ENCODE peak calls at places on chromosome 21, in ten cellular contexts. D is GM06990, I is ovary, Y is heart left ventricle, T is fibroblast of mammary gland, E is fibroblast of lung, S is ascending aorta, W is right atrium auricular region, O is H1, C is bronchial epithelial cell. H is an unnamed sample.

GRCh38 chr21:34537838-34538237 is 25.8 kb upstream of the KCNE1 start:
- DNase-seq in I (no peak), D (no peak), C (no peak), Y (no peak), T (no peak), S (no peak), E (no peak), O (no peak), W (no peak), H (no peak)

GRCh38 chr21:33478858-33479678 is 706 bp downstream of the TMEM50B start:
- DNase-seq in D (peak), E (peak), O (peak), S (no peak), Y (peak), W (no peak), T (peak), C (peak), I (peak), H (peak)

GRCh38 chr21:25496825-25497482 is 110.3 kb downstream of the MRPL39 start:
- DNase-seq in S (no peak), E (peak), C (no peak), D (peak), Y (no peak), O (no peak), W (no peak), T (peak), I (no peak), H (no peak)

GRCh38 chr21:28633803-28634572 is 358.7 kb downstream of the LTN1 start:
- DNase-seq in W (peak), D (no peak), O (no peak), C (peak), S (peak), Y (peak), T (peak), I (no peak), E (peak), H (peak)

GRCh38 chr21:36155603-36156338 is 853 bp upstream of the DOP1B start:
- DNase-seq in S (no peak), Y (peak), O (peak), D (no peak), E (no peak), T (no peak), I (peak), C (peak), W (no peak), H (no peak)

GRCh38 chr21:27213328-27213727 is 246.4 kb upstream of the ADAMTS5 start:
- DNase-seq in S (no peak), C (peak), W (no peak), I (no peak), E (no peak), T (peak), D (no peak), O (no peak), Y (no peak), H (peak)

GRCh38 chr21:35342440-35342839 is 293.3 kb upstream of the RUNX1 start:
- DNase-seq in T (no peak), C (peak), W (no peak), Y (no peak), I (no peak), S (no peak), D (peak), E (no peak), O (no peak), H (no peak)

GRCh38 chr21:21114456-21114855 is 116.2 kb downstream of the NCAM2 start:
- DNase-seq in O (no peak), D (no peak), E (no peak), S (no peak), C (no peak), T (no peak), W (no peak), Y (no peak), I (no peak), H (no peak)

GRCh38 chr21:42636535-42636914 is 16.9 kb upstream of the PDE9A start:
- DNase-seq in S (no peak), E (peak), Y (no peak), T (peak), O (no peak), W (no peak), D (no peak), C (peak), I (no peak), H (peak)

GRCh38 chr21:39728341-39728740 is 16.6 kb upstream of the IGSF5 start:
- DNase-seq in W (no peak), T (no peak), O (no peak), D (no peak), I (no peak), E (no peak), Y (no peak), S (peak), C (no peak), H (no peak)

GRCh38 chr21:35273331-35273730 is 224.2 kb upstream of the RUNX1 start:
- DNase-seq in D (no peak), C (peak), E (no peak), W (no peak), Y (no peak), S (no peak), O (no peak), I (no peak), T (no peak), H (no peak)

GRCh38 chr21:36162631-36163030 is 6.0 kb downstream of the DOP1B start:
- DNase-seq in W (no peak), O (no peak), Y (no peak), S (no peak), E (no peak), I (no peak), C (no peak), T (no peak), D (no peak), H (no peak)

GRCh38 chr21:35142036-35142825 is 93.1 kb upstream of the RUNX1 start:
- DNase-seq in I (no peak), W (no peak), S (no peak), C (no peak), T (no peak), O (no peak), Y (no peak), D (no peak), E (peak), H (no peak)

GRCh38 chr21:38902608-38903445 is 97.1 kb downstream of the ETS2 start:
- DNase-seq in S (no peak), W (no peak), D (no peak), I (no peak), E (peak), T (no peak), Y (no peak), C (peak), O (no peak), H (no peak)

GRCh38 chr21:17726047-17726446 is 93.1 kb downstream of the C21orf91 start:
- DNase-seq in W (no peak), D (no peak), T (peak), C (peak), E (no peak), O (no peak), Y (no peak), I (no peak), S (no peak), H (peak)

GRCh38 chr21:46295996-46296752 is 10.0 kb downstream of the YBEY start:
- DNase-seq in W (peak), S (peak), Y (peak), T (peak), D (no peak), O (peak), I (peak), C (no peak), E (peak), H (peak)
- H3K4me3 ChIP-seq in W (no peak), S (no peak), Y (peak), T (no peak), D (no peak), O (no peak), I (no peak), C (no peak), E (no peak), H (no peak)

GRCh38 chr21:23016617-23017016 is 2018.4 kb downstream of the NCAM2 start:
- DNase-seq in W (no peak), T (no peak), E (no peak), D (no peak), S (no peak), O (no peak), Y (no peak), I (no peak), C (no peak), H (peak)
- TF ChIP-seq CTCF in W (no peak), T (no peak), E (no peak), D (no peak), S (no peak), O (peak), Y (no peak), I (no peak), C (no peak), H (peak)

GRCh38 chr21:45210461-45210983 is 77.2 kb downstream of the POFUT2 start:
- DNase-seq in W (no peak), T (no peak), Y (no peak), O (no peak), S (no peak), I (no peak), D (no peak), E (no peak), C (no peak), H (no peak)

GRCh38 chr21:45209685-45210284 is 77.9 kb downstream of the POFUT2 start:
- DNase-seq in I (no peak), W (no peak), O (no peak), D (peak), C (no peak), S (peak), T (no peak), E (no peak), Y (no peak), H (no peak)

GRCh38 chr21:45208627-45208951 is 79.1 kb downstream of the POFUT2 start:
- DNase-seq in I (no peak), W (no peak), S (no peak), C (no peak), T (peak), Y (no peak), O (no peak), D (no peak), E (peak), H (peak)

GRCh38 chr21:45207839-45208626 is 79.7 kb downstream of the POFUT2 start:
- DNase-seq in O (no peak), E (no peak), Y (no peak), C (no peak), T (no peak), D (no peak), W (no peak), S (no peak), I (no peak), H (no peak)

DNA sequence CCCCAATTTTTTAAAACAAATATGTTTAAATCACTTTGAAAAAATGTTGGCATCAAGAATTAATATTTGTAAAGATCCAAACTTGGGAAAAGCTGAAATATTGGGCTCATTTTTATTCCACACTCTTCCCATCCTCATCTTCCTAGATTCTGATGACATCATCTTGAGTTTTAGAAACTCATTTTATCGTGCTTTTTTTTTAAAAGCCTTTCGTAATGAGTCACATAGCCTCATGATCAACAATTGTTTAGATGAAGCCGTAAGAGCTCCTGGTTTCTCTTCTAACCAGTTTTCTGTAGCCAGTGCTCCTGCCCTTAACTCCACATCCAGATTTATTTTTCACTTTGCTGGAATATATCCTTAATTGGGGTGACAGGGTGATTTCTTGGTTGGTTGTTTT is 78.6 kb downstream of the POFUT2 start:
- DNase-seq in C (peak), T (peak), Y (no peak), S (no peak), I (no peak), W (no peak), O (no peak), E (peak), D (no peak), H (peak)
- H3K4me3 ChIP-seq in C (no peak), T (no peak), Y (no peak), S (no peak), I (no peak), W (no peak), O (no peak), E (no peak), D (no peak), H (peak)

DNA sequence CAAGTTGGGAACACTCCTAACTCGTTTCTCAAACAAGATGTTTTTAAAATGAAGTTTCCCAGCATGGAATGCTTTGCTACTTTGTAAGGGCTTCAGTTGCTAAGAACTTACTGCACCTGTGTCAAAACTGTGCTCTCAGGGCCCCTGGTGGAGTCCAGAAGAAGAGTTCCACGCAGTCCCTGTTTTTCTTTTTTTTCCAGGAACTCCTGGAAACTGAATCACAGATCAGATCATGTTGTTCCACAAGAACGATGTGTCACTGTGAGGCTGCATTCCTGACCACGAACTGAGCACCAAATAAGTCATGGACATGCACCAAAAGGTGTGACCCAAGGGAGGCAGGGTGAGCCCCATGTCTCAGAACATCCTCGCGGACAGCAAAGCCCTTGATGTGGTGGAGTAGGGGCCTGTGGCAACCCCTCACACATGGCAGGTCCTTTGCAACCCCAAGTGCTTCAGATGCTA is 257.2 kb downstream of the KCNJ6 start:
- DNase-seq in E (peak), D (no peak), W (peak), O (no peak), Y (no peak), T (peak), C (peak), I (peak), S (peak), H (peak)
- TF ChIP-seq CTCF in E (peak), D (no peak), W (no peak), O (no peak), Y (peak), T (peak), C (peak), I (peak), S (peak), H (peak)